ENCODE peak calls at places on chromosomes 11 and 22, in five cellular contexts. O is psoas muscle, V is NCI-H524, M is AG08396, Y is ovary. W is an unnamed sample.

GRCh38 chr11:61482513-61482912 is 26.0 kb upstream of the LRRC10B start:
- DNase-seq in O (no peak), V (no peak), M (peak), Y (no peak), W (no peak)

GRCh38 chr11:65425105-65425970 is 2.7 kb downstream of the NEAT1 start:
- DNase-seq in O (no peak), V (no peak), M (no peak), Y (peak), W (peak)

GRCh38 chr11:74397531-74398243 is 546 bp downstream of the PGM2L1 start:
- DNase-seq in O (peak), V (peak), M (peak), Y (no peak), W (no peak)

GRCh38 chr11:129853508-129854228 is 38.0 kb downstream of the TMEM45B start:
- DNase-seq in O (peak), V (no peak), M (peak), Y (peak), W (peak)

GRCh38 chr22:22721681-22722309 is 77.4 kb downstream of the GGTLC2 start:
- DNase-seq in O (no peak), V (no peak), M (peak), Y (peak), W (no peak)

GRCh38 chr11:9250139-9250582 is 15.0 kb downstream of the DENND5A start:
- DNase-seq in O (no peak), V (no peak), M (no peak), Y (no peak), W (no peak)

GRCh38 chr11:13238879-13239514 is 38.6 kb upstream of the BMAL1 start:
- DNase-seq in O (no peak), V (no peak), M (peak), Y (peak), W (peak)

GRCh38 chr11:119902656-119903181 is 173.7 kb upstream of the NECTIN1 start:
- DNase-seq in O (no peak), V (no peak), M (no peak), Y (no peak), W (no peak)

GRCh38 chr22:27537481-27537891 is 264.1 kb downstream of the MN1 start:
- DNase-seq in O (no peak), V (no peak), M (no peak), Y (peak), W (peak)

GRCh38 chr22:42769574-42770447 is 49.1 kb upstream of the A4GALT start:
- DNase-seq in O (peak), V (no peak), M (peak), Y (peak), W (peak)

GRCh38 chr11:45879803-45880685 is 5.4 kb upstream of the MAPK8IP1 start:
- DNase-seq in O (no peak), V (no peak), M (no peak), Y (no peak), W (peak)

GRCh38 chr11:33310720-33311500 is 53.7 kb downstream of the HIPK3 start:
- DNase-seq in O (no peak), V (no peak), M (no peak), Y (no peak), W (no peak)

GRCh38 chr22:49331878-49332277 is 495.8 kb downstream of the BRD1 start:
- DNase-seq in O (no peak), V (no peak), M (no peak), Y (no peak), W (no peak)

GRCh38 chr11:134532921-134533421 is 120.9 kb upstream of the B3GAT1 start:
- DNase-seq in O (no peak), V (no peak), M (no peak), Y (no peak), W (no peak)

GRCh38 chr11:91158901-91159537 is 936.2 kb upstream of the CHORDC1 start:
- DNase-seq in O (no peak), V (no peak), M (no peak), Y (no peak), W (no peak)

GRCh38 chr11:109034341-109034696 is 369.4 kb downstream of the DDX10 start:
- DNase-seq in O (no peak), V (no peak), M (no peak), Y (no peak), W (no peak)

GRCh38 chr11:72243173-72243566 is 806 bp downstream of the PHOX2A start:
- DNase-seq in O (no peak), V (no peak), M (peak), Y (no peak), W (no peak)

GRCh38 chr22:29151316-29151715 is 54.4 kb upstream of the EMID1 start:
- DNase-seq in O (no peak), V (no peak), M (no peak), Y (no peak), W (no peak)

GRCh38 chr11:95605271-95605940 is 184.2 kb downstream of the FAM76B start:
- DNase-seq in O (no peak), V (no peak), M (no peak), Y (no peak), W (no peak)

GRCh38 chr22:21866821-21867527 is 471 bp downstream of the MAPK1 start:
- DNase-seq in O (no peak), V (no peak), M (no peak), Y (peak), W (peak)

GRCh38 chr22:24176630-24177029 is 4.7 kb upstream of the SUSD2 start:
- DNase-seq in O (no peak), V (no peak), M (no peak), Y (no peak), W (no peak)

W was measured in uterus.